ENCODE peak calls at places on chromosomes 6 and 20, in eight cellular contexts. One of them, this sample, is unnamed.

GRCh38 chr20:45300961-45301360 is 5.7 kb upstream of the RBPJL start:
- DNase-seq in mucosa of descending colon: no peak
- DNase-seq in ascending aorta: no peak
- DNase-seq in GM06990: no peak
- DNase-seq in A549: peak; percentile 69
- DNase-seq in left ventricle myocardium inferior: no peak
- DNase-seq in pancreas: no peak
- DNase-seq in Peyer's patch: no peak
- DNase-seq in this sample: no peak

GRCh38 chr6:169938262-169938701 is 186.9 kb downstream of the ERMARD start:
- DNase-seq in mucosa of descending colon: no peak
- DNase-seq in ascending aorta: no peak
- DNase-seq in GM06990: no peak
- DNase-seq in A549: no peak
- DNase-seq in left ventricle myocardium inferior: no peak
- DNase-seq in pancreas: no peak
- DNase-seq in Peyer's patch: no peak
- DNase-seq in this sample: no peak

GRCh38 chr6:146028250-146028789 is 542 bp upstream of the GRM1 start:
- DNase-seq in mucosa of descending colon: peak; percentile 77
- DNase-seq in ascending aorta: no peak
- DNase-seq in GM06990: peak; percentile 44
- DNase-seq in A549: peak; percentile 34
- DNase-seq in left ventricle myocardium inferior: peak; percentile 48
- DNase-seq in pancreas: peak; percentile 85
- DNase-seq in Peyer's patch: peak; percentile 51
- DNase-seq in this sample: no peak

GRCh38 chr6:154471609-154472362 is 38.7 kb downstream of the CNKSR3 start:
- DNase-seq in mucosa of descending colon: no peak
- DNase-seq in ascending aorta: no peak
- DNase-seq in GM06990: no peak
- DNase-seq in A549: no peak
- DNase-seq in left ventricle myocardium inferior: no peak
- DNase-seq in pancreas: no peak
- DNase-seq in Peyer's patch: no peak
- DNase-seq in this sample: no peak

GRCh38 chr20:24766143-24766527 is 182.9 kb upstream of the CST7 start:
- DNase-seq in mucosa of descending colon: no peak
- DNase-seq in ascending aorta: no peak
- DNase-seq in GM06990: no peak
- DNase-seq in A549: no peak
- DNase-seq in left ventricle myocardium inferior: no peak
- DNase-seq in pancreas: no peak
- DNase-seq in Peyer's patch: no peak
- DNase-seq in this sample: no peak

GRCh38 chr6:37517411-37517812 is 17.7 kb upstream of the CCDC167 start:
- DNase-seq in mucosa of descending colon: peak; percentile 37
- DNase-seq in ascending aorta: no peak
- DNase-seq in GM06990: no peak
- DNase-seq in A549: no peak
- DNase-seq in left ventricle myocardium inferior: no peak
- DNase-seq in pancreas: no peak
- DNase-seq in Peyer's patch: no peak
- DNase-seq in this sample: peak; percentile 13

GRCh38 chr20:44470327-44470726 is 5.3 kb upstream of the TTPAL start:
- DNase-seq in mucosa of descending colon: no peak
- DNase-seq in ascending aorta: no peak
- DNase-seq in GM06990: no peak
- DNase-seq in A549: no peak
- DNase-seq in left ventricle myocardium inferior: no peak
- DNase-seq in pancreas: no peak
- DNase-seq in Peyer's patch: no peak
- DNase-seq in this sample: no peak

GRCh38 chr6:7108964-7109836 is 1.4 kb downstream of the RREB1 start:
- DNase-seq in mucosa of descending colon: peak; percentile 69
- DNase-seq in ascending aorta: peak; percentile 81
- DNase-seq in GM06990: peak; percentile 60
- DNase-seq in A549: peak; percentile 46
- DNase-seq in left ventricle myocardium inferior: peak; percentile 53
- DNase-seq in pancreas: peak; percentile 69
- DNase-seq in Peyer's patch: peak; percentile 72
- DNase-seq in this sample: no peak

GRCh38 chr6:16438677-16439615 is 200.6 kb downstream of the GMPR start:
- DNase-seq in mucosa of descending colon: no peak
- DNase-seq in ascending aorta: no peak
- DNase-seq in GM06990: no peak
- DNase-seq in A549: peak; percentile 63
- DNase-seq in left ventricle myocardium inferior: no peak
- DNase-seq in pancreas: no peak
- DNase-seq in Peyer's patch: no peak
- DNase-seq in this sample: no peak

GRCh38 chr6:120077489-120077888 is 727.9 kb upstream of the MAN1A1 start:
- DNase-seq in mucosa of descending colon: peak; percentile 13
- DNase-seq in ascending aorta: no peak
- DNase-seq in GM06990: no peak
- DNase-seq in A549: peak; percentile 9
- DNase-seq in left ventricle myocardium inferior: no peak
- DNase-seq in pancreas: no peak
- DNase-seq in Peyer's patch: no peak
- DNase-seq in this sample: no peak

GRCh38 chr20:46998497-46999190 is 104.0 kb downstream of the EYA2 start:
- DNase-seq in mucosa of descending colon: no peak
- DNase-seq in ascending aorta: no peak
- DNase-seq in GM06990: no peak
- DNase-seq in A549: no peak
- DNase-seq in left ventricle myocardium inferior: no peak
- DNase-seq in pancreas: no peak
- DNase-seq in Peyer's patch: no peak
- DNase-seq in this sample: no peak

GRCh38 chr6:1347187-1347560 is 35.3 kb downstream of the FOXQ1 start:
- DNase-seq in mucosa of descending colon: no peak
- DNase-seq in ascending aorta: no peak
- DNase-seq in GM06990: no peak
- DNase-seq in A549: no peak
- DNase-seq in left ventricle myocardium inferior: no peak
- DNase-seq in pancreas: no peak
- DNase-seq in Peyer's patch: no peak
- DNase-seq in this sample: no peak

GRCh38 chr6:110055387-110055735 is 77.2 kb downstream of the GPR6 start:
- DNase-seq in mucosa of descending colon: no peak
- DNase-seq in ascending aorta: no peak
- DNase-seq in GM06990: no peak
- DNase-seq in A549: no peak
- DNase-seq in left ventricle myocardium inferior: no peak
- DNase-seq in pancreas: no peak
- DNase-seq in Peyer's patch: no peak
- DNase-seq in this sample: no peak

GRCh38 chr6:155171747-155172191 is 92.0 kb upstream of the CLDN20 start:
- DNase-seq in mucosa of descending colon: peak; percentile 40
- DNase-seq in ascending aorta: no peak
- DNase-seq in GM06990: no peak
- DNase-seq in A549: no peak
- DNase-seq in left ventricle myocardium inferior: no peak
- DNase-seq in pancreas: no peak
- DNase-seq in Peyer's patch: no peak
- DNase-seq in this sample: no peak

GRCh38 chr20:39876974-39877615 is 811.9 kb downstream of the MAFB start:
- DNase-seq in mucosa of descending colon: no peak
- DNase-seq in ascending aorta: no peak
- DNase-seq in GM06990: no peak
- DNase-seq in A549: no peak
- DNase-seq in left ventricle myocardium inferior: no peak
- DNase-seq in pancreas: no peak
- DNase-seq in Peyer's patch: no peak
- DNase-seq in this sample: no peak

GRCh38 chr6:143517447-143517773 is 5.9 kb upstream of the FUCA2 start:
- DNase-seq in mucosa of descending colon: no peak
- DNase-seq in ascending aorta: no peak
- DNase-seq in GM06990: no peak
- DNase-seq in A549: no peak
- DNase-seq in left ventricle myocardium inferior: no peak
- DNase-seq in pancreas: no peak
- DNase-seq in Peyer's patch: no peak
- DNase-seq in this sample: no peak

GRCh38 chr6:12842126-12842525 is 125.6 kb downstream of the PHACTR1 start:
- DNase-seq in mucosa of descending colon: no peak
- DNase-seq in ascending aorta: no peak
- DNase-seq in GM06990: no peak
- DNase-seq in A549: no peak
- DNase-seq in left ventricle myocardium inferior: no peak
- DNase-seq in pancreas: no peak
- DNase-seq in Peyer's patch: no peak
- DNase-seq in this sample: no peak

GRCh38 chr20:51931321-51931720 is 129.0 kb upstream of the SALL4 start:
- DNase-seq in mucosa of descending colon: no peak
- DNase-seq in ascending aorta: no peak
- DNase-seq in GM06990: no peak
- DNase-seq in A549: no peak
- DNase-seq in left ventricle myocardium inferior: no peak
- DNase-seq in pancreas: no peak
- DNase-seq in Peyer's patch: no peak
- DNase-seq in this sample: no peak

GRCh38 chr20:45987108-45987780 is 15.2 kb upstream of the ZNF335 start:
- DNase-seq in mucosa of descending colon: peak; percentile 82
- DNase-seq in ascending aorta: no peak
- DNase-seq in GM06990: peak; percentile 69
- DNase-seq in A549: peak; percentile 83
- DNase-seq in left ventricle myocardium inferior: peak; percentile 68
- DNase-seq in pancreas: peak; percentile 90
- DNase-seq in Peyer's patch: peak; percentile 80
- DNase-seq in this sample: no peak

GRCh38 chr6:169557887-169558286 is 143.9 kb downstream of the WDR27 start:
- DNase-seq in mucosa of descending colon: no peak
- DNase-seq in ascending aorta: no peak
- DNase-seq in GM06990: no peak
- DNase-seq in A549: no peak
- DNase-seq in left ventricle myocardium inferior: no peak
- DNase-seq in pancreas: no peak
- DNase-seq in Peyer's patch: no peak
- DNase-seq in this sample: no peak

GRCh38 chr20:10219452-10219791 is 792 bp downstream of the SNAP25 start:
- DNase-seq in mucosa of descending colon: peak; percentile 79
- DNase-seq in ascending aorta: peak; percentile 84
- DNase-seq in GM06990: peak; percentile 50
- DNase-seq in A549: peak; percentile 74
- DNase-seq in left ventricle myocardium inferior: peak; percentile 70
- DNase-seq in pancreas: peak; percentile 92
- DNase-seq in Peyer's patch: peak; percentile 66
- DNase-seq in this sample: peak; percentile 95

GRCh38 chr6:161154796-161155335 is 119.0 kb downstream of the AGPAT4 start:
- DNase-seq in mucosa of descending colon: no peak
- DNase-seq in ascending aorta: no peak
- DNase-seq in GM06990: no peak
- DNase-seq in A549: no peak
- DNase-seq in left ventricle myocardium inferior: no peak
- DNase-seq in pancreas: no peak
- DNase-seq in Peyer's patch: no peak
- DNase-seq in this sample: no peak

GRCh38 chr6:44800171-44800671 is 412.7 kb downstream of the CDC5L start:
- DNase-seq in mucosa of descending colon: peak; percentile 5
- DNase-seq in ascending aorta: no peak
- DNase-seq in GM06990: no peak
- DNase-seq in A549: peak; percentile 54
- DNase-seq in left ventricle myocardium inferior: no peak
- DNase-seq in pancreas: no peak
- DNase-seq in Peyer's patch: no peak
- DNase-seq in this sample: no peak
- TF ChIP-seq CTCF in mucosa of descending colon: no peak
- TF ChIP-seq CTCF in ascending aorta: no peak
- TF ChIP-seq CTCF in GM06990: no peak
- TF ChIP-seq CTCF in A549: no peak
- TF ChIP-seq CTCF in left ventricle myocardium inferior: no peak
- TF ChIP-seq CTCF in pancreas: no peak
- TF ChIP-seq CTCF in Peyer's patch: no peak
- TF ChIP-seq CTCF in this sample: peak; percentile 60

DNA sequence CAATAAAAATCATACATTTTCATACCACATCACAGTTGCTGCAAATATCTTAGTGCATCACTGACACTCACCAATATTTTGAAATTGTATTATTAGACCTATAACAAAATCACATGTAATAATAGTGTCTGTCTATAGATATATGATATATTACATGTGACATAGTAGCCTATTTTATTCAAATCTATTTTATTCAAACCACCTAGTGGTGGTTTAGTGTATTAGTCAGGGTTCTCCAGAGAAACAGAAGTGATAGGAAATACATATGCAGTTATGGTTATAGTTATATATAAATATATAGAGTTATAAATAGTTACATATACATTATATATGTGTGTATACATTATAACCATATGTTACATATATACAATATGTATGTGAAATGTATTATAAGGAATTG is 366.5 kb upstream of the ARID1B start:
- DNase-seq in mucosa of descending colon: no peak
- DNase-seq in ascending aorta: no peak
- DNase-seq in GM06990: no peak
- DNase-seq in A549: no peak
- DNase-seq in left ventricle myocardium inferior: no peak
- DNase-seq in pancreas: no peak
- DNase-seq in Peyer's patch: no peak
- DNase-seq in this sample: no peak
- TF ChIP-seq CTCF in mucosa of descending colon: no peak
- TF ChIP-seq CTCF in ascending aorta: no peak
- TF ChIP-seq CTCF in GM06990: peak; percentile 8
- TF ChIP-seq CTCF in A549: no peak
- TF ChIP-seq CTCF in left ventricle myocardium inferior: peak; percentile 21
- TF ChIP-seq CTCF in pancreas: peak; percentile 12
- TF ChIP-seq CTCF in Peyer's patch: no peak
- TF ChIP-seq CTCF in this sample: peak; percentile 67

GRCh38 chr6:141041596-141042087 is 1091.1 kb upstream of the GJE1 start:
- DNase-seq in mucosa of descending colon: no peak
- DNase-seq in ascending aorta: no peak
- DNase-seq in GM06990: no peak
- DNase-seq in A549: no peak
- DNase-seq in left ventricle myocardium inferior: no peak
- DNase-seq in pancreas: peak; percentile 55
- DNase-seq in Peyer's patch: no peak
- DNase-seq in this sample: peak; percentile 87
- TF ChIP-seq CTCF in mucosa of descending colon: no peak
- TF ChIP-seq CTCF in ascending aorta: no peak
- TF ChIP-seq CTCF in GM06990: no peak
- TF ChIP-seq CTCF in A549: no peak
- TF ChIP-seq CTCF in left ventricle myocardium inferior: no peak
- TF ChIP-seq CTCF in pancreas: no peak
- TF ChIP-seq CTCF in Peyer's patch: no peak
- TF ChIP-seq CTCF in this sample: no peak

DNA sequence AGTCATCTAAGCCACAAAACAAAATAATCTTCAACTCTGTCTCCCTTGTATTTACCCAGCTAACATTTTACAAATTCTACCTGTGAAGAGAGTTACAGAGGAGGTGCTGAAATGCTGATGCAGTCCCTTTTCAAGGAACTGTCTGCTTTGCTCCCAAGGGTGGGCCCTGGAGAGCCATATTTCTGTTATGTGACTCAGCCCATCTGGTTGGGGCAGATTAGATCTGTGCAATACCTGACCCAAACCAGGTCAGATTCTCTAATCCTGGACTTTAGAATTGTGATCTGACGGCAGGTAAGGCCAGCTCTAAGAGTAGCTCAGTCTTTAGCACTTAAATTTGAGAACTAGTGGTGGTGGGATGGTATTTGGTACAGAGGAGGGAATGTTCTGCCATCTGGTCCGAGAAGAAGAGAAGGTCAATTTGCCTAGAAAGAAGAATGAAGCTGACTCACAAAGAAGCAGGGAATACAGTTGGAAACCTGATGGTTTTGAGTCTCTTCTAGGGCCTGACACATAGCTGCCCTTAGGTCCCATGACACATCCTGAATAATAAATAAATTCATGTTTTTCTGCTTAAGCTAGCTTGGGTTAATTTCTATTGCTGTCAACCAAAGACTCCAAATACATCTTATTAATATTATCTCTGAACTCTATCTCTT is 8.1 kb downstream of the ZNF311 start:
- DNase-seq in mucosa of descending colon: no peak
- DNase-seq in ascending aorta: no peak
- DNase-seq in GM06990: no peak
- DNase-seq in A549: no peak
- DNase-seq in left ventricle myocardium inferior: no peak
- DNase-seq in pancreas: no peak
- DNase-seq in Peyer's patch: no peak
- DNase-seq in this sample: no peak
- TF ChIP-seq CTCF in mucosa of descending colon: no peak
- TF ChIP-seq CTCF in ascending aorta: no peak
- TF ChIP-seq CTCF in GM06990: no peak
- TF ChIP-seq CTCF in A549: no peak
- TF ChIP-seq CTCF in left ventricle myocardium inferior: no peak
- TF ChIP-seq CTCF in pancreas: no peak
- TF ChIP-seq CTCF in Peyer's patch: no peak
- TF ChIP-seq CTCF in this sample: no peak

This sample was measured in chondrocyte.